ENCODE peak calls at places on chromosomes 6 and 20, in six cellular contexts. Q, W, K, A, D and I are unnamed samples.

GRCh38 chr6:153435787-153436186 is 304.7 kb upstream of the RGS17 start:
- DNase-seq in W (no peak), A (no peak), Q (no peak), K (no peak), D (no peak), I (no peak)

GRCh38 chr6:72040106-72040505 is 153.8 kb downstream of the RIMS1 start:
- DNase-seq in D (no peak), W (no peak), A (no peak), Q (no peak), K (no peak), I (no peak)

GRCh38 chr6:170082531-170083187 is 208.2 kb downstream of the DLL1 start:
- DNase-seq in W (no peak), D (peak; percentile 26), A (no peak), K (no peak), Q (no peak), I (no peak)

GRCh38 chr20:45342863-45343444 is 5.3 kb downstream of the SDC4 start:
- DNase-seq in D (peak; percentile 68), Q (no peak), A (no peak), W (no peak), K (no peak), I (no peak)

GRCh38 chr6:6932341-6932740 is 175.4 kb upstream of the RREB1 start:
- DNase-seq in A (no peak), K (no peak), D (no peak), Q (no peak), W (no peak), I (no peak)

GRCh38 chr6:39050453-39051112 is 2.0 kb downstream of the GLP1R start:
- DNase-seq in K (no peak), W (no peak), D (no peak), A (no peak), Q (no peak), I (no peak)

GRCh38 chr20:43842126-43843020 is 72.3 kb upstream of the TOX2 start:
- DNase-seq in A (no peak), W (no peak), D (peak; percentile 32), K (no peak), Q (no peak), I (no peak)

GRCh38 chr6:35161265-35161664 is 20.1 kb upstream of the TCP11 start:
- DNase-seq in D (no peak), K (no peak), W (no peak), A (no peak), Q (no peak), I (no peak)

GRCh38 chr20:34143951-34144350 is 31.9 kb upstream of the EIF2S2 start:
- DNase-seq in A (no peak), D (no peak), Q (no peak), W (no peak), K (no peak), I (no peak)

GRCh38 chr6:153568601-153569000 is 437.5 kb upstream of the RGS17 start:
- DNase-seq in D (no peak), A (no peak), W (no peak), Q (peak; percentile 5), K (no peak), I (no peak)

GRCh38 chr6:151675746-151676459 is 131.6 kb upstream of the ESR1 start:
- DNase-seq in A (peak; percentile 64), Q (no peak), W (peak; percentile 46), D (peak; percentile 56), K (no peak), I (no peak)

GRCh38 chr6:160036790-160037206 is 67.9 kb downstream of the IGF2R start:
- DNase-seq in W (no peak), K (no peak), Q (peak; percentile 78), D (no peak), A (no peak), I (no peak)

GRCh38 chr6:13873288-13874190 is 51.2 kb upstream of the RNF182 start:
- DNase-seq in W (peak; percentile 66), Q (no peak), K (peak; percentile 70), D (peak; percentile 94), A (peak; percentile 92), I (peak; percentile 40)

GRCh38 chr6:132300323-132300949 is 100.8 kb downstream of the MOXD1 start:
- DNase-seq in Q (no peak), W (peak; percentile 16), D (no peak), K (no peak), A (peak; percentile 14), I (no peak)

GRCh38 chr6:101847690-101848089 is 454.2 kb downstream of the GRIK2 start:
- DNase-seq in D (no peak), A (no peak), W (no peak), K (no peak), Q (no peak), I (no peak)

GRCh38 chr6:31011153-31011552 is 879 bp downstream of the MUC22 start:
- DNase-seq in W (no peak), Q (no peak), A (no peak), D (no peak), K (no peak), I (no peak)

GRCh38 chr6:141451176-141451507 is 681.6 kb upstream of the GJE1 start:
- DNase-seq in W (no peak), Q (no peak), A (no peak), D (no peak), K (no peak), I (peak; percentile 15)

DNA sequence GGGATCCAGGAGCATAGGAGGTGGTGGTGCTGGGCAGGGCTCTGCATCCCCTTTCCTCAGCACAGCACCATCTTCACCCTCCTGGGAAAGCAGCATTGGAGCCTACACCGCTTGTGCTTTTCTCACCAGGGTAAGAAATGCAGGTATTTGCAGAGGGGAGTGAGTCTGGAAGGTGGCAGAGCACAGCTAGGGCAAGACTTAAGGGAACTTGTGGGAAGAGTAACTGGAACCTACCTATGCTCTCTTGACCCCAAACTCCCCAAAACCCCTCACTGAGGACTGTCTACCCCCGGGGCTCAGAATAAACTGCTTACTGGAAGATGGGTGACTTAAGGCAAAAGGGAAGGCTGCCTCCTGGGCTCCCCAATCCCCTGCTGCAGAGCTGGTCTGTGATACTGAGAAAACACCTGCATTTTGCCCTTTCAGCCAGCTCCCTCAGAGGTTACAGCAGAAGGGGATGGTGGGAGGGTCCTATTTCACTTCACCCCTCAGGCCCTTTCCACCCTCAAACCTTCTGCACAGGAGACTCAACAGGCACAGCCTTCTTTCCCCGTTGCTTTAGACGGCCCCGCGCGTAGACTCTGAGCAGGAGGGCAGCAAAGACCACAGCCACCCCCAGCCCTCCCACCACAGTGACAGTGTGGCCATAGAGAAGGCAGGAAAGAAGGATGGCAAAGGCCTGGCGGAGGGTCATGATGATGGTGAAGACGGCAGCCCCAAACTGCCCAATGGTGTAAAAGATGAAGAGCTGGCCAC is 2.9 kb downstream of the SLC35B2 start:
- DNase-seq in Q (no peak), D (no peak), W (no peak), K (peak; percentile 56), A (no peak), I (no peak)
- H3K4me3 ChIP-seq in Q (no peak overlapping the region), D (no peak overlapping the region), W (no peak overlapping the region), K (no peak overlapping the region), A (no peak overlapping the region), I (no peak overlapping the region)

DNA sequence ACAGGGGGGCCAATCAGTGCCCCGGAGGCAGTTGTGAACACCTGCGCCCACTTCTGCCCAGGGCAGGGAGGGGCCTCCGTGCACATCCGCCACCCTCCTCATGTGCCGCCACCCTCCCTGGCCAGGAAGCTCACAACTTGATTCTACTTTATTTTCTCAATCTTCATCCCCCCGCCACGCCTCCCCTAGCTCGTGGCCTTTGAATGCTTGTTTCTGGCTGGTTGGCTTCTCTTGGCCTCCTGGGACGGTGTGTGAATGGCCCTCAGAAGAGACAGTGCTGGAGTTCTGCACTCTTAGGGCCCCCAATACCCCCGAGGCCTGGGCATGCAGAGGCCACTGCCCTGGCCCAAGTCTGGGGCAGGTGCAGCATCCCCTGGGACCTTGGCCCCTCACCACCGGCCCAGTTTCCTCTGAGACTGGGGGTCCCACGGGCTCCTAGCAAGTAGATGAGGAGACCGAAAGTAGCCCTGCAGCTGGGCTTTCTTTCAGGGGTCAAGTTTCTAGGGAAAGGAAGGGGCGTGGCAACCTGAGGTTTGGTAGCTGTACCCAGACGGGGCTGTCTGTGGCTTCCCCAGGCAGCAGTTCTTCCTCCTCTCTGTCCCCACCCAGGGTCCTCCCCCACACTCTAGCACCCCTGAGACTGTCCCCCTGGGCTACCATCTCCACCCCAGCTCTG is 1.3 kb downstream of the RGS19 start:
- DNase-seq in W (no peak), Q (no peak), A (no peak), D (no peak), K (no peak), I (no peak)
- H3K4me3 ChIP-seq in W (no peak overlapping the region), Q (peak overlapping the region; percentile 81), A (peak overlapping the region; percentile 80), D (peak overlapping the region; percentile 96), K (peak overlapping the region; percentile 76), I (no peak overlapping the region)

GRCh38 chr20:59835057-59835447 is 98.4 kb downstream of the SYCP2 start:
- DNase-seq in D (no peak), K (no peak), W (no peak), Q (no peak), A (no peak), I (no peak)

GRCh38 chr20:59836768-59837167 is 96.7 kb downstream of the SYCP2 start:
- DNase-seq in Q (no peak), W (no peak), D (no peak), K (no peak), A (no peak), I (no peak)

GRCh38 chr20:59832406-59833156 is 100.9 kb downstream of the SYCP2 start:
- DNase-seq in Q (no peak), K (peak; percentile 28), A (peak; percentile 7), W (no peak), D (no peak), I (no peak)

GRCh38 chr20:59837623-59838394 is 95.6 kb downstream of the SYCP2 start:
- DNase-seq in Q (no peak), K (no peak), D (no peak), W (no peak), A (no peak), I (no peak)

DNA sequence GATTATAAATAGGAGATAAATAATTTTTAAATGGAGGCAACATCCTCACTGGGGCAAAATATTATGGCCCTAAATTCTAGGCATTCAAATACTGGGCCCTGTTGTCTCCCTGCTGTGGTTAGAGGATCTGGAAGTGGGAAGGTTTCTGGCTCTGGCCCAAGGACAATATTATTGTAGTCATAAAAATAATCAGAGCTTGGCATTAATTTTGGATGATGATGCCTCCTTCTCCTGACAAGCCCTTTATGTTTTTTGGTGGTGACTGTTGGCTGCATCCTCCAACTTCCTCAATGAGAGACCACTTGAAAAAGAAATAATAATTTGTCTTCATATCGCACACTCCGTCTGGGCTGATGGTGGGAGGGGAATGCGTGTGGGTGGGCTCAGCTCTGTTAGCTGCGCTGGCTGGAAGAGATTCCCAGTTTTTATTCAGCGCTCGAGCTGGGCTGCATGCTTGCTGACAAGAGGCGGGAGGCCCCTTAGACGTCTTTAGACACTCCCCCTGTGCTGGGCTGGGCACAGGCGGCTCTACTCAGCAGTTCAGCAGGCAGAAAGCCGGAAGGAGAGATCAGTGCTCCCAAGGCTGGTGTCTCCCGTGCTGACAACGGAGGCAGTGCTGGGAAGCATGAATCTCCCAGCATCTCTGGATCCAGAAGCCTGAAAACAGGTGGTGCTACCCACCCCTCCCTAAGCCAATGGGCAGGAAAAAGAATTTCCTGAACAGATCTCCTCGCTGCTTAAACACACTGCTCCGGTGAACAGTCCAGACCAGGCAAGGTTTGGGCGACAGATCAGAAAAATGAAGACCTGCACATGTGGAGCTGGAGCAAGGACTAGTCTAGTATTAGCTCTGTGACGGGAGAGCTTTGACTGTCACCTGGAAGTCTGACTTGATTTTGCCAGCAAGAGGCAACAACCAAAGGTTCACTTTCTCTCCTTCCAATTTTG is 97.7 kb downstream of the SYCP2 start:
- DNase-seq in D (peak; percentile 36), K (no peak), A (peak; percentile 72), W (no peak), Q (no peak), I (no peak)
- H3K4me3 ChIP-seq in D (no peak overlapping the region), K (peak overlapping the region; percentile 7), A (peak overlapping the region; percentile 31), W (no peak overlapping the region), Q (peak overlapping the region; percentile 17), I (no peak overlapping the region)

GRCh38 chr20:1883986-1884385 is 11.2 kb upstream of the SIRPA start:
- DNase-seq in A (no peak), W (no peak), K (peak; percentile 19), Q (no peak), D (no peak), I (no peak)
- H3K4me3 ChIP-seq in A (no peak overlapping the region), W (no peak overlapping the region), K (no peak overlapping the region), Q (no peak overlapping the region), D (no peak overlapping the region), I (no peak overlapping the region)

GRCh38 chr6:394641-395289 is 3.2 kb downstream of the IRF4 start:
- DNase-seq in D (no peak), W (no peak), A (no peak), K (no peak), Q (no peak), I (no peak)
- H3K4me3 ChIP-seq in D (no peak overlapping the region), W (no peak overlapping the region), A (no peak overlapping the region), K (no peak overlapping the region), Q (no peak overlapping the region), I (no peak overlapping the region)